ENCODE peak calls at places on chromosome 15, in four cellular contexts. K is H1, B is GM12878, J is SK-N-SH. A is an unnamed sample.
A peak's percentile ranks its signal among the peaks of the same experiment; 100 is the strongest.

GRCh38 chr15:40291088-40291574 is 8.3 kb upstream of the ANKRD63 start:
- DNase-seq in J (peak; percentile 81), B (no peak), K (peak; percentile 80), A (peak; percentile 76)

GRCh38 chr15:40238481-40238926 is 359 bp upstream of the PAK6 start:
- DNase-seq in B (no peak), J (peak; percentile 60), K (peak; percentile 52), A (peak; percentile 20)

GRCh38 chr15:101118116-101118515 is 133.7 kb downstream of the CHSY1 start:
- DNase-seq in J (no peak), B (no peak), K (no peak), A (no peak)

GRCh38 chr15:96181873-96182301 is 148.6 kb upstream of the NR2F2 start:
- DNase-seq in K (no peak), B (no peak), J (no peak), A (no peak)

GRCh38 chr15:88982304-88982945 is 69.2 kb upstream of the MFGE8 start:
- DNase-seq in B (peak; percentile 83), K (no peak), J (peak; percentile 44), A (peak; percentile 60)

GRCh38 chr15:68691667-68692066 is 112.9 kb downstream of the CORO2B start:
- DNase-seq in J (peak; percentile 76), B (no peak), K (no peak), A (peak; percentile 11)

GRCh38 chr15:43492266-43492665 is 690 bp downstream of the TP53BP1 start:
- DNase-seq in B (no peak), J (no peak), K (no peak), A (no peak)

GRCh38 chr15:37865687-37866086 is 68.8 kb upstream of the TMCO5A start:
- DNase-seq in B (no peak), J (no peak), K (no peak), A (no peak)

GRCh38 chr15:43225201-43225949 is 4.6 kb upstream of the EPB42 start:
- DNase-seq in J (peak; percentile 71), K (no peak), B (peak; percentile 45), A (no peak)

GRCh38 chr15:67927501-67928156 is 87.8 kb upstream of the RNU6-1 start:
- DNase-seq in J (no peak), B (no peak), K (no peak), A (no peak)

GRCh38 chr15:98888839-98889479 is 118.6 kb downstream of the PGPEP1L start:
- DNase-seq in B (no peak), J (no peak), K (no peak), A (no peak)

GRCh38 chr15:65980824-65981456 is 111.6 kb downstream of the RAB11A start:
- DNase-seq in K (peak; percentile 90), B (no peak), J (peak; percentile 66), A (peak; percentile 62)

GRCh38 chr15:31805090-31805662 is 225.1 kb upstream of the CHRNA7 start:
- DNase-seq in K (no peak), B (no peak), J (no peak), A (no peak)

GRCh38 chr15:60255390-60255789 is 142.4 kb downstream of the ANXA2 start:
- DNase-seq in K (no peak), B (peak; percentile 30), J (no peak), A (no peak)

GRCh38 chr15:91311986-91312385 is 211.9 kb downstream of the SV2B start:
- DNase-seq in K (no peak), B (no peak), J (no peak), A (no peak)

GRCh38 chr15:81054236-81054635 is 53.5 kb downstream of the TLNRD1 start:
- DNase-seq in J (no peak), B (no peak), K (no peak), A (no peak)

GRCh38 chr15:90038639-90039095 is 37.5 kb downstream of the ZNF710 start:
- DNase-seq in B (no peak), K (no peak), J (no peak), A (no peak)

GRCh38 chr15:40063563-40064011 is 24.6 kb upstream of the SRP14 start:
- DNase-seq in B (no peak), J (no peak), K (no peak), A (no peak)

GRCh38 chr15:76963596-76963995 is 31.3 kb upstream of the PSTPIP1 start:
- DNase-seq in J (no peak), K (no peak), B (no peak), A (peak; percentile 25)

GRCh38 chr15:89790661-89791060 is 14.5 kb downstream of the MESP2 start:
- DNase-seq in B (no peak), K (no peak), J (no peak), A (no peak)

GRCh38 chr15:61081028-61081322 is 148.1 kb downstream of the RORA start:
- DNase-seq in B (no peak), J (no peak), K (no peak), A (no peak)

GRCh38 chr15:28982886-28983285 is 97.1 kb downstream of the APBA2 start:
- DNase-seq in J (no peak), B (no peak), K (no peak), A (no peak)

GRCh38 chr15:72785452-72786243 is 2.1 kb upstream of the ADPGK start:
- DNase-seq in J (no peak), B (no peak), K (no peak), A (no peak)

GRCh38 chr15:83837946-83838571 is 184.1 kb downstream of the ADAMTSL3 start:
- DNase-seq in J (peak; percentile 55), K (peak; percentile 64), B (no peak), A (peak; percentile 22)

GRCh38 chr15:64779024-64779423 is 3.6 kb upstream of the RBPMS2 start:
- DNase-seq in J (no peak), B (no peak), K (no peak), A (no peak)

GRCh38 chr15:74742422-74742821 is 6.2 kb upstream of the CYP1A2 start:
- DNase-seq in B (no peak), K (no peak), J (no peak), A (no peak)

GRCh38 chr15:69493406-69493805 is 40.8 kb downstream of the RPLP1 start:
- DNase-seq in K (no peak), B (no peak), J (peak; percentile 47), A (no peak)

GRCh38 chr15:73540161-73540560 is 93.0 kb downstream of the NPTN start:
- DNase-seq in K (no peak), J (no peak), B (no peak), A (no peak)

GRCh38 chr15:68554716-68555347 is 24.0 kb upstream of the CORO2B start:
- DNase-seq in B (no peak), K (no peak), J (no peak), A (no peak)

GRCh38 chr15:99167201-99167600 is 62.3 kb downstream of the SYNM start:
- DNase-seq in K (peak; percentile 33), J (no peak), B (no peak), A (no peak)

GRCh38 chr15:40929730-40930429 is 740 bp downstream of the DLL4 start:
- DNase-seq in K (peak; percentile 80), J (peak; percentile 79), B (no peak), A (peak; percentile 71)

GRCh38 chr15:39529457-39529856 is 51.4 kb upstream of the THBS1 start:
- DNase-seq in K (no peak), B (no peak), J (no peak), A (no peak)

GRCh38 chr15:45668386-45668785 is 33.6 kb downstream of the SQOR start:
- DNase-seq in J (no peak), K (no peak), B (no peak), A (no peak)

GRCh38 chr15:45669422-45669821 is 34.6 kb downstream of the SQOR start:
- DNase-seq in J (no peak), K (no peak), B (no peak), A (no peak)

GRCh38 chr15:45667002-45667401 is 32.2 kb downstream of the SQOR start:
- DNase-seq in K (no peak), B (no peak), J (no peak), A (no peak)

GRCh38 chr15:45670511-45670910 is 35.7 kb downstream of the SQOR start:
- DNase-seq in B (no peak), J (no peak), K (no peak), A (no peak)

DNA sequence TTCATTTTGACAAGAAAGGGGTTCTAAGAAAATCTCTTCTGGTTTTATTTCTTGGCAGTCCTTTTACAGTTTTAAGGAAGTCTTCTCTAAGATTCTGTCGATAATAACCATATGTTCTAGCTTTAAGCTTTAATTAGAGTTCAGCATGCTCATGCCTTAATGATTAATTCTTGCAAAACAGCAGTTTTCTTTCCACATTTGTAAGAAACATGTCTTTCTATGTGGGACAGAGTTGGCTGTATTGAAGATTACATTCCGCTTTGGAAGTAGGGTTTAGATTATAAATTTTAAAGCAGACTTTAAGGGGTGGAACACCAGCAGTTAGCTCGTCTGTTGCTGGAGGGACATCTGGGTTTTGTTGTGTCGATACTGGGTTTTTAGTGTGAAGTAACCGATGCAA is 35.2 kb downstream of the SQOR start:
- DNase-seq in K (no peak), J (no peak), B (no peak), A (no peak)
- TF ChIP-seq NRF1 in K (no peak), J (no peak), B (no peak), A (no peak)

GRCh38 chr15:26178821-26179220 is 315.7 kb upstream of the ATP10A start:
- DNase-seq in K (no peak), B (no peak), J (no peak), A (no peak)
- TF ChIP-seq EP300 in K (no peak), B (no peak), J (no peak), A (no peak)

DNA sequence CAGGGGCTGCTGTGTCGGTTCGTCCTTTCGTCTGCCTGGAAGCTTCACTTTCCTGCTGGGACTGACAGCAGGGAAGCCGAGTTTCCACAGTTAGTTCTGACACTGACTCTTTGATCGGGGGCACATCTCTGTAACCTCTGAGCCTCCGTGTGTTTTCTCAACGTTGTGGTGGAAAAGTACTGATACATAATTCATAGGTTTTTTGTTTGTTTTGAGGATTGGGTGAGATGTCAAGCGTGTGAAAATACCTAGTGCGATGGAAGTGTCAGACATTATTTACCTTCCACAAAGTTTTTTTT is 510 bp downstream of the AP4E1 start:
- DNase-seq in J (no peak), K (no peak), B (no peak), A (no peak)
- TF ChIP-seq NRF1 in J (no peak), K (no peak), B (no peak), A (no peak)

GRCh38 chr15:53658827-53659226 is 100.6 kb downstream of the WDR72 start:
- DNase-seq in J (no peak), B (no peak), K (no peak), A (no peak)
- TF ChIP-seq EP300 in J (no peak), B (no peak), K (no peak), A (no peak)

GRCh38 chr15:48828906-48829305 is 18.0 kb upstream of the CEP152 start:
- DNase-seq in J (no peak), K (no peak), B (no peak), A (no peak)

GRCh38 chr15:48823706-48824105 is 12.8 kb upstream of the CEP152 start:
- DNase-seq in K (no peak), B (no peak), J (no peak), A (no peak)

GRCh38 chr15:48825075-48825474 is 14.2 kb upstream of the CEP152 start:
- DNase-seq in B (no peak), K (no peak), J (no peak), A (no peak)

DNA sequence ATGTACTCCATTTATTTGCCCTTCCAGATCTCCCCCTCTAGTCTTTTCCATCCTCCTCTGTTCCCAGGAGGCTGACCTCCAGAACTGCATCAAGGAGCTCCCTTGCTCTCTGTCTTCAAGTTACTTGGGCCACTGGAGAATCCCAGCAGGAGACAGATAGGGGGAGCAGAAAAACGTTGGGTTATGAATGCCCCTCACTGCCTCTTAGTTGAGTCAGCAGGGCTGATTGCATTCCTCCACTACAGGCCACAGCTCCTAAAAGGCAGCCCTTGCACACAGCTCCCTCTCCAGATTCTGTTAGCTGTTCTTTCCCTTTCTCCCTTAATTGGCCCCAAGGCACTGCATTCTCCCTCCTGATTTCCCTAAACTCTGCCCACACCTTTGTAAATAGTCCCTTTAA is 12.4 kb upstream of the CEP152 start:
- DNase-seq in B (no peak), J (no peak), K (no peak), A (no peak)
- TF ChIP-seq NRF1 in B (no peak), J (no peak), K (no peak), A (no peak)